ENCODE peak calls at places on chromosomes 2 and 18, in five cellular contexts. E is A549, H is K562, Z is GM12878, N is HepG2. R is an unnamed sample. For H3K4me1, the result is how much of the 10 kb centered on the place peaks cover.

GRCh38 chr18:22465859-22466602 is 48.3 kb upstream of the CTAGE1 start:
- DNase-seq in N (peak), Z (no peak), H (peak), E (peak), R (no peak)

GRCh38 chr2:164620873-164621760 is at the start of gene GRB14:
- DNase-seq in H (no peak), Z (no peak), E (peak), N (peak), R (peak)

GRCh38 chr2:67085146-67085545 is 312.0 kb upstream of the ETAA1 start:
- DNase-seq in E (no peak), N (no peak), Z (no peak), H (no peak), R (no peak)

GRCh38 chr2:46979611-46980010 is 64.0 kb upstream of the MCFD2 start:
- DNase-seq in N (no peak), Z (no peak), H (no peak), E (no peak), R (no peak)

GRCh38 chr2:67259581-67260347 is 137.4 kb upstream of the ETAA1 start:
- DNase-seq in E (peak), N (no peak), Z (no peak), H (no peak), R (no peak)

GRCh38 chr2:45627911-45628310 is 16.8 kb upstream of the SRBD1 start:
- DNase-seq in Z (no peak), H (no peak), N (no peak), E (no peak), R (no peak)

GRCh38 chr2:180980943-180981898 is 816 bp downstream of the UBE2E3 start:
- DNase-seq in N (no peak), E (peak), Z (no peak), H (no peak), R (no peak)

GRCh38 chr2:187698374-187699110 is 144.3 kb upstream of the TFPI start:
- DNase-seq in E (no peak), Z (no peak), N (no peak), H (no peak), R (no peak)

GRCh38 chr18:25457636-25458035 is 105.7 kb upstream of the ZNF521 start:
- DNase-seq in E (no peak), H (no peak), Z (no peak), N (no peak), R (no peak)

GRCh38 chr18:50424877-50425690 is 50.2 kb downstream of the SKA1 start:
- DNase-seq in E (no peak), Z (no peak), H (peak), N (peak), R (no peak)

GRCh38 chr2:75327334-75327733 is 128.0 kb upstream of the TACR1 start:
- DNase-seq in Z (no peak), N (no peak), E (no peak), H (no peak), R (no peak)

GRCh38 chr2:239818086-239818485 is 207.1 kb downstream of the NDUFA10 start:
- DNase-seq in E (no peak), N (no peak), H (no peak), Z (no peak), R (no peak)

GRCh38 chr2:52918551-52918950 is 849.1 kb upstream of the CHAC2 start:
- DNase-seq in E (no peak), N (no peak), Z (no peak), H (no peak), R (no peak)

GRCh38 chr2:158745067-158745865 is 49.9 kb upstream of the DAPL1 start:
- DNase-seq in N (peak), H (no peak), Z (no peak), E (peak), R (peak)

GRCh38 chr2:175621847-175622246 is 380.2 kb downstream of the LNPK start:
- DNase-seq in Z (no peak), E (no peak), N (no peak), H (peak), R (no peak)

GRCh38 chr2:109247340-109247739 is 118.3 kb downstream of the SH3RF3 start:
- DNase-seq in Z (no peak), H (no peak), E (no peak), N (no peak), R (no peak)

GRCh38 chr2:19797871-19798270 is 103.9 kb downstream of the TTC32 start:
- DNase-seq in N (no peak), E (no peak), H (no peak), Z (no peak), R (no peak)

GRCh38 chr2:23241106-23241505 is 143.9 kb upstream of the KLHL29 start:
- DNase-seq in H (no peak), E (no peak), Z (no peak), N (no peak), R (no peak)

GRCh38 chr18:79755496-79756142 is 42.1 kb upstream of the KCNG2 start:
- DNase-seq in H (no peak), N (no peak), Z (no peak), E (no peak), R (no peak)

GRCh38 chr2:84832772-84833461 is 48.0 kb downstream of the TRABD2A start:
- DNase-seq in H (no peak), Z (peak), N (no peak), E (no peak), R (no peak)

GRCh38 chr2:85811173-85811849 is 57.5 kb downstream of the ATOH8 start:
- DNase-seq in H (no peak), Z (no peak), N (no peak), E (no peak), R (no peak)

GRCh38 chr2:3025984-3026383 is 351.6 kb downstream of the EIPR1 start:
- DNase-seq in N (no peak), Z (no peak), E (no peak), H (no peak), R (no peak)

GRCh38 chr2:158932246-158932645 is 36.2 kb upstream of the TANC1 start:
- DNase-seq in Z (no peak), N (no peak), H (no peak), E (no peak), R (no peak)

GRCh38 chr2:98158305-98158704 is 71.3 kb downstream of the VWA3B start:
- DNase-seq in N (peak), E (no peak), Z (no peak), H (no peak), R (no peak)

GRCh38 chr2:181123798-181124217 is 143.4 kb downstream of the UBE2E3 start:
- DNase-seq in N (no peak), Z (peak), E (no peak), H (no peak), R (no peak)

GRCh38 chr2:8535821-8536685 is 145.8 kb upstream of the ID2 start:
- DNase-seq in E (no peak), H (peak), N (no peak), Z (no peak), R (no peak)

GRCh38 chr2:25897500-25897899 is 19.2 kb upstream of the ASXL2 start:
- DNase-seq in E (no peak), N (no peak), Z (no peak), H (no peak), R (no peak)

GRCh38 chr2:159106105-159106504 is 137.7 kb downstream of the TANC1 start:
- DNase-seq in E (no peak), N (no peak), Z (no peak), H (no peak), R (no peak)

GRCh38 chr2:20536619-20537422 is 89.9 kb downstream of the RHOB start:
- DNase-seq in Z (no peak), N (peak), E (no peak), H (no peak), R (no peak)

GRCh38 chr2:152920846-152921245 is 202.4 kb downstream of the ARL6IP6 start:
- DNase-seq in N (no peak), Z (no peak), E (no peak), H (no peak), R (no peak)

GRCh38 chr2:72915076-72915906 is 2.0 kb upstream of the EMX1 start:
- DNase-seq in Z (no peak), N (no peak), E (no peak), H (no peak), R (no peak)

GRCh38 chr2:142874293-142874814 is 3.1 kb upstream of the KYNU start:
- DNase-seq in E (peak), Z (no peak), N (peak), H (no peak), R (no peak)

GRCh38 chr2:145919507-145919906 is 1399.6 kb upstream of the ZEB2 start:
- DNase-seq in E (no peak), Z (no peak), H (no peak), N (no peak), R (no peak)

GRCh38 chr2:157748371-157749132 is 119.9 kb upstream of the ACVR1C start:
- DNase-seq in H (no peak), E (no peak), N (no peak), Z (no peak), R (no peak)

GRCh38 chr2:121648611-121649401 is 456 bp downstream of the CLASP1 start:
- DNase-seq in Z (no peak), H (peak), N (peak), E (peak), R (no peak)

GRCh38 chr18:12429556-12429955 is 21.8 kb downstream of the PRELID3A start:
- DNase-seq in Z (no peak), H (no peak), N (no peak), E (no peak), R (no peak)

DNA sequence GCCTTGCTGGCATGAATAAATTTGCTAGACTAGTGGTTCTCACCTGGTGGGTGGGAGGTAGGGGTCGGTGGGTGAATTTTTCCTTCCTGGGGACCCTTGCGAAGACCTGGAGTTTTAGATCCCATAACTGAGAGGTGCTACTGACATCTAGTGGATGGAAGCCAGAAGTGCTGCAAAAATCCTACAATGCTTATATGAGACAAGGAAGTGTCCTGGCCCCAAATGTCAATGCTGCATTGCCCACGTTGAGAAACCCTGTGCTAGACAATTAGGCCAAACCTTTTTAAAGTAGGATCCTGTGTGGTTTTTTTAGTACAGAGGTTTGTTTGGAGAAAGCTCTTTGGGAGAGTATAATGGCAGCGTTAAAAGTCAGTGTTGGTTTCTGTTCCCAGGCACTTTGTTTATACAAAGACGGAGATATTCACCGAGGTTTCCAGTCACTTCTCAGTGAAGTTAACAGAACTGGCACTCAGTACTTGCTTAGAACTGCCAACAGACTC is 9.6 kb downstream of the SERPINB8 start:
- DNase-seq in N (peak), E (peak), H (peak), Z (no peak), R (peak)
- TF ChIP-seq USF2 in N (no peak), E (no peak), H (no peak), Z (no peak), R (no peak)

DNA sequence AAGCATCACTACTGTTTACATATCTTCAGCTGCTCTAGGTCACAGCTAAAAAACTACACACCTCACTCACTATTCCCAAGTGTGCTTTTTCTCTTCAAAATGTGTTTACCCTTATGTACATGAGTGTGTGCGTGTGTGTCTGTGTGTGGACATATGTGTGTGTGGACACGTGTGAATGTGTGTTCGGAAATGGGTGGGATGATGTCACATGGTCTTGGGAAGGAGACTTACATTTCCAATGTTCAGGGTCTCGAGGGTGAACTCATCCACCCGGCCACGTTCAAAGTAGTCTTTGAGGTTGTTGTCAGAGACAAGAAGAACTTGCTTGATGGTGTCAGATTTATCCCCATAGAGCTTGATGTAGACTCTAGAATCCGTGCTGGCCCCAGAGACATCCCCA is 87.8 kb downstream of the LOXHD1 start:
- DNase-seq in Z (no peak), E (no peak), H (no peak), N (no peak), R (no peak)
- TF ChIP-seq HDAC2 in Z (no peak), E (no peak), H (no peak), N (no peak), R (no peak)

DNA sequence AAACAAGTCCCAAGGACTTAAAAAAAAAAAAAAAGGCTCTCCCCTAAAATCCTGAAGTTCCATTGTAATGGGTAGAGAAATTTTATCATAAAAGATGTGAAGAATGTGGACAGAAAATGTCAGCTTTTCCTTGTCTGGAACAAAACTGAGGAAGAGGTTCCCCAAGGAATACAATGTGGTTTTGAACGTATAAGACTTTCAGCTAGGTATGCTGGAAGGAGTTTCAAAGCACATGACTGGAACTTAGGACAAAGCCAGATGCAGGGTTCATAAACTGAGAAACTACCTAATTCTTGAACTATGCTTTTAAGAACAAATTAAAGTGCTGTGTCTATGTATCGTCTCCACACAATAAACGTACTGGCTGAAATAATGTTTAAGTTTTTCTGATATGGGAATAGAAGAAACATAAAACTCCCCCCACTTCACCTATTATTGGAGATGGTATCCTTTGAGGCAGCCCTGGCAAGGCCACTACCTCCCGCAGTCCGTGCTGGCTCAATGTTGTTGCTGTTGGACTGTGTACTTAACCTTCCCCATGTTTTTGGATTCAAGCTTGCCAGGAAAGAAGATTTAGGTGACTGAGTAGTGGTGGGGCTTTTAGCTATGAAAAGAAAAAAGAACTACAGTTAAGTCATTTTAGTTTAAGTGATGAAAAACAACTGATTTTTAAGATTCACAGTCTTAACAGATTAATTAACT is 84.2 kb upstream of the DNER start:
- DNase-seq in E (no peak), N (no peak), H (no peak), Z (no peak), R (no peak)
- H3K4me1 ChIP-seq in E (under half), N (under half), H (under half), Z (under half), R (under half)

GRCh38 chr2:77590298-77590917 is 68.2 kb upstream of the LRRTM4 start:
- DNase-seq in Z (no peak), H (no peak), E (no peak), N (no peak), R (no peak)
- TF ChIP-seq USF2 in Z (no peak), H (no peak), E (no peak), N (no peak), R (no peak)

GRCh38 chr2:28216320-28216719 is 176.3 kb upstream of the FOSL2 start:
- DNase-seq in Z (no peak), E (no peak), H (no peak), N (no peak), R (no peak)

GRCh38 chr2:28219736-28220364 is 172.8 kb upstream of the FOSL2 start:
- DNase-seq in Z (no peak), E (no peak), N (no peak), H (no peak), R (no peak)

GRCh38 chr2:28224648-28225471 is 167.8 kb upstream of the FOSL2 start:
- DNase-seq in Z (no peak), E (no peak), H (no peak), N (no peak), R (no peak)

GRCh38 chr2:28217042-28217740 is 175.5 kb upstream of the FOSL2 start:
- DNase-seq in Z (no peak), H (no peak), E (no peak), N (no peak), R (no peak)

DNA sequence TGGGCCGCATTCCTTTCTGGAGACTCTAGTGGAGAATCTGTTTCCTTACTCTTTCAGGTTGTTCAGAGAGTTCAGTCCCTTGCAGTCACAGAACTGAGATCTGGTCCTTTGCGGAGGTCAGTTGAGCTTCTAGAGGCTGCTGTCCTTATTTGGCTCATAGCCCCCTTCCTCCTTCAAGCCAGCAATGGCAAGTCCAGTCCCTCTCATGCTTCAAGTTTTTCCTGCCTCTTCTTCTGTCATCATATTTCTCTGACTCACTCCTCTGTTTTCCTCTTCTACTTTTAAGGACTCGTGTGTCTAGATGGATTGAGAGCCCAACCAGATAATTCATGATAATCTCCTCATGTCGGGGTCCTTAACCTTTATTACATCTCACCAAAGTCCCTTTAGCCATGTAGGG is 173.5 kb upstream of the FOSL2 start:
- DNase-seq in E (no peak), Z (no peak), H (no peak), N (no peak), R (no peak)
- TF ChIP-seq HDAC2 in E (no peak), Z (no peak), H (no peak), N (no peak), R (no peak)

DNA sequence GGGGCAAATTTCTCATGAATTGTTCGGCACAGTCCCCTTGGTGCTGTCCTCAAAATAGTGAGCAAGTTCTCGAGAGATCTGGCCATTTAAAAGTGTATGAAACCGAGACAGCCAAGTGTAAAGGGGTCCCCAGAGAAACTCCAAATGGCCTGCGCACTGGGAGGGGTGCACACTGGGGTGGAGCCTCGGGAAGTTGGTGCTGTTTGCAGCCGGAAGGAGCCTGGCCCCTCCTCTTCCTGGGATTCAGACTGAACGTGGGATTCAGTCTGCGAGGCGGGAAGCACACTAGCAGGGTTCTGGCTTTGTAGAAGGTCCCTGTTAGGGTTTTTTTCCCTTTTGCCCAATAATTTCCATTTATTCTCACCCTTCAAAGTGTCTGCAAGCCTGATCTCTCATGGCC is 48.8 kb downstream of the RABL2A start:
- DNase-seq in E (no peak), N (no peak), Z (no peak), H (no peak), R (no peak)
- H3K4me1 ChIP-seq in E (under half), N (under half), Z (under half), H (under half), R (under half)

DNA sequence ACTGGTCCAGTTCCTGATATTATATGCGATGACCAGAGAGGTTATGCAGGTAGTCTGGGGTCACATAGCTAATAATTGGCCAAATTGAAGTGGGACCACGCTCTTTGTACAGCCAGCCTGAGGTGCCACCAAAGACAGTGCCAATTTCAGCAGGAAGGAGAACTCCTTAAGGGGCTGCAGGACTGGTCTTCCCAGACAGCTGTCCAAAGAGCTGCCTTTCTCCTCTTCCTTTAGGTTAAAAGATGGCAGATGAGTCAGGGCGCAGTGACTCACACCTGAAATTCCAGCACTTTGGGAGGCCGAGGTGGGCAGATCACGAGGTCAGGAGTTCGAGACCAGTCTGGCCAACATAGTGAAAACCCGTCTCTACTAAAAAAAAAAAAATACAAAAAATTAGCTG is 95.5 kb downstream of the ACKR3 start:
- DNase-seq in H (no peak), E (peak), Z (no peak), N (no peak), R (no peak)
- TF ChIP-seq USF2 in H (no peak), E (no peak), Z (no peak), N (no peak), R (no peak)

DNA sequence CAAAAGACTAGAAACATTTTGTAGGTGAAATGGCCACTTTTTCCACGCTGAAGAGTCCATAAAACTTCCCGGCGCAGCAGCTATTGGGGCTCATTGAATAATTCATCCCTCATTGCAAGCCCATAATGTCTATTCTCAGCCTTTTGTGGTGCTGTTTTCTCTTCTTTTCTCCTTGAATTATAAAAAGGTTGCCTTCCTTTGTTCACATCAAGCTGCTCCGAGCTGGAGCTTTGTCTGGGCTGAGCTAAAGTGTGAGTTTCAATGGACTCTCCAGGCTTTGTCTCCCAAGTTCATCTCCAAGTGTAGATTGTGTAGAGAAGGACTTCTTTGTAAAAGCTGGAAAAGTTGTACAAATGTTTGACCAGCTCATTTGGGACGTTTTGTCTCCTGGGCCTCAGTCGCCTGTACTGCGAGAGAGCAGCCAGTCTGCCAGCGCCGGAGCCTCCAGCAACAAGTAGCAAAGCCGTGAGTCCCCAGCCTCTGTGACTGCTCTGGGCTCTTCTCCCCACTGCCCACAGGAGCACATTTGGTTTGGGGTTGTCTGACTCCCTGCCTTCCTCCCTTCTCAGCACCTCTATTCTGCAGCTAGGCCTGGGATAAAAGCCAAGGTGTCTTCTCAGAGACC is 6.6 kb downstream of the PAX3 start:
- DNase-seq in E (no peak), H (no peak), N (no peak), Z (no peak), R (no peak)
- TF ChIP-seq HDAC2 in E (no peak), H (no peak), N (no peak), Z (no peak), R (no peak)

R was measured in H1.